ENCODE peak calls at places on chromosomes 5 and 9, in five cellular contexts. L is K562, H is HCT116, I is Panc1, B is upper lobe of left lung. U is an unnamed sample.

GRCh38 chr5:177475563-177476427 is 2.4 kb upstream of the DBN1 start:
- ATAC-seq in L (no peak), B (no peak), I (no peak), H (no peak), U (no peak)

GRCh38 chr9:126735482-126735881 is 69.4 kb upstream of the ZBTB43 start:
- ATAC-seq in L (no peak), B (no peak), H (no peak), I (no peak), U (no peak)

GRCh38 chr5:155136451-155136850 is 122.9 kb downstream of the KIF4B start:
- ATAC-seq in I (no peak), B (no peak), L (no peak), H (no peak), U (no peak)

GRCh38 chr9:17120203-17120602 is 14.6 kb upstream of the CNTLN start:
- ATAC-seq in H (no peak), L (no peak), B (no peak), I (no peak), U (no peak)

GRCh38 chr5:133450311-133450710 is 162.0 kb downstream of the FSTL4 start:
- ATAC-seq in H (no peak), I (no peak), B (no peak), L (no peak), U (no peak)

GRCh38 chr5:68395844-68396523 is 180.4 kb downstream of the PIK3R1 start:
- ATAC-seq in B (no peak), H (no peak), I (no peak), L (peak; percentile 32), U (no peak)

GRCh38 chr5:120366047-120366446 is 98.1 kb upstream of the PRR16 start:
- ATAC-seq in H (no peak), L (peak; percentile 64), B (no peak), I (no peak), U (no peak)

GRCh38 chr5:79872309-79872708 is 118.8 kb downstream of the MTX3 start:
- ATAC-seq in H (no peak), I (no peak), L (no peak), B (peak; percentile 39), U (no peak)

GRCh38 chr5:141521244-141521781 is 32.4 kb downstream of the PCDHGC5 start:
- ATAC-seq in B (peak; percentile 83), H (peak; percentile 84), I (peak; percentile 89), L (peak; percentile 15), U (peak; percentile 54)

GRCh38 chr9:504921-505821 is 290.5 kb downstream of the DOCK8 start:
- ATAC-seq in I (peak; percentile 69), H (peak; percentile 46), B (peak; percentile 57), L (peak; percentile 14), U (peak; percentile 54)

GRCh38 chr5:28575368-28575767 is 1537.0 kb upstream of the CDH9 start:
- ATAC-seq in H (no peak), L (no peak), I (no peak), B (peak; percentile 19), U (no peak)

GRCh38 chr5:61969347-61969746 is 336.7 kb upstream of the KIF2A start:
- ATAC-seq in I (no peak), H (no peak), L (no peak), B (no peak), U (no peak)

GRCh38 chr9:16039988-16040761 is 487.3 kb downstream of the CCDC171 start:
- ATAC-seq in L (no peak), I (no peak), H (no peak), B (no peak), U (no peak)

GRCh38 chr5:34626036-34626435 is 30.1 kb upstream of the RAI14 start:
- ATAC-seq in H (no peak), L (no peak), B (no peak), I (no peak), U (no peak)

GRCh38 chr9:105258225-105258737 is 13.8 kb downstream of the SLC44A1 start:
- ATAC-seq in L (no peak), B (no peak), H (no peak), I (no peak), U (no peak)
- H3K4me1 ChIP-seq in L (no peaks in the 10 kb centered on the region), B (peaks cover 52% of the 10 kb centered on the region), H (no peaks in the 10 kb centered on the region), I (no peaks in the 10 kb centered on the region), U (peaks cover 2% of the 10 kb centered on the region)

DNA sequence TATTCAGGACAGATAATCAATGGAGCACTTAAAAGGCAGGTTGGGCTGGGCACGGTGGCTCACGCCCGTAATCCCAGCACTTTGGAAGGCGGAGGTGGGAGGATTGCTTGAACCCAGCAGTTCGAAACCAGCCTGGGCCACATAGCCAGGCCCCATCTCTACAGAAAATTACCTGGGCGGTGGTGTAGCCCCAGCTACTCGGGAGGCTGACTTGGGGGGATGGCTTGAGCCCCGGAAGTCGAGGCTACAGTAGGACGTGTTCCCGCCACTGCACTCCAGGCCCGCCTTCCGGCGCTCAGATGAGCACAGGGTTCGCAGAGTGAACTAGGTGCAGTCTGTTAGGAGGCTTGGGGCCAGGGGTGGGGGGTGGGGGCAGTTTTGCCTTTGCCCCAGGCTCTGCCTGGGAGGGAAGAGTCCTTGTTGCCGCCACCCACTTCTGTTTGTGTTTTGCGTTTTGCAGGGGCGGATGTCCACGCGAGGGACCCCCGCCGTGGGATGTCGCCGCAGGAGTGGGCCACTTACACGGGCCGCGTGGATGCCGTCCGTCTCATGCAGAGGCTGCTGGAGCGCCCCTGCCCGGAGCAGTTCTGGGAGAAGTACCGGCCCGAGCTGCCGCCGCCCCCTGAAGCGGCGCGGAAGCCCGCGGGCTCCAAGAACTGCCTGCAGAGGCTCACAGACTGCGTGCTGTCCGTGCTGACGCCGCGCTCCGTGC is 85.1 kb downstream of the ANKRD33B start:
- ATAC-seq in H (no peak), B (peak; percentile 14), I (no peak), L (no peak), U (no peak)
- H3K9me3 ChIP-seq in H (no peaks in the 10 kb centered on the region), B (no peaks in the 10 kb centered on the region), I (no peaks in the 10 kb centered on the region), L (no peaks in the 10 kb centered on the region), U (no peaks in the 10 kb centered on the region)

GRCh38 chr5:130135506-130135905 is 231.2 kb downstream of the CHSY3 start:
- ATAC-seq in I (no peak), H (no peak), B (peak; percentile 43), L (no peak), U (no peak)

GRCh38 chr5:130138406-130139060 is 234.3 kb downstream of the CHSY3 start:
- ATAC-seq in L (no peak), B (no peak), I (no peak), H (no peak), U (no peak)

GRCh38 chr5:130141689-130142320 is 237.5 kb downstream of the CHSY3 start:
- ATAC-seq in I (no peak), L (no peak), H (peak; percentile 80), B (no peak), U (no peak)

GRCh38 chr5:130136300-130136699 is 232.0 kb downstream of the CHSY3 start:
- ATAC-seq in L (no peak), I (no peak), H (no peak), B (peak; percentile 41), U (no peak)
- TF ChIP-seq POLR2AphosphoS5 in L (no peak), I (no peak), H (no peak), B (no peak), U (no peak)

GRCh38 chr9:129500166-129500862 is 120.6 kb downstream of the C9orf50 start:
- ATAC-seq in H (no peak), L (no peak), B (peak; percentile 20), I (no peak), U (no peak)

GRCh38 chr9:129497837-129498450 is 123.0 kb downstream of the C9orf50 start:
- ATAC-seq in I (no peak), L (no peak), B (no peak), H (no peak), U (no peak)

GRCh38 chr9:129498451-129499376 is 122.2 kb downstream of the C9orf50 start:
- ATAC-seq in I (no peak), B (no peak), H (no peak), L (no peak), U (no peak)

GRCh38 chr9:129501771-129502324 is 119.1 kb downstream of the C9orf50 start:
- ATAC-seq in H (no peak), B (no peak), I (no peak), L (no peak), U (no peak)

DNA sequence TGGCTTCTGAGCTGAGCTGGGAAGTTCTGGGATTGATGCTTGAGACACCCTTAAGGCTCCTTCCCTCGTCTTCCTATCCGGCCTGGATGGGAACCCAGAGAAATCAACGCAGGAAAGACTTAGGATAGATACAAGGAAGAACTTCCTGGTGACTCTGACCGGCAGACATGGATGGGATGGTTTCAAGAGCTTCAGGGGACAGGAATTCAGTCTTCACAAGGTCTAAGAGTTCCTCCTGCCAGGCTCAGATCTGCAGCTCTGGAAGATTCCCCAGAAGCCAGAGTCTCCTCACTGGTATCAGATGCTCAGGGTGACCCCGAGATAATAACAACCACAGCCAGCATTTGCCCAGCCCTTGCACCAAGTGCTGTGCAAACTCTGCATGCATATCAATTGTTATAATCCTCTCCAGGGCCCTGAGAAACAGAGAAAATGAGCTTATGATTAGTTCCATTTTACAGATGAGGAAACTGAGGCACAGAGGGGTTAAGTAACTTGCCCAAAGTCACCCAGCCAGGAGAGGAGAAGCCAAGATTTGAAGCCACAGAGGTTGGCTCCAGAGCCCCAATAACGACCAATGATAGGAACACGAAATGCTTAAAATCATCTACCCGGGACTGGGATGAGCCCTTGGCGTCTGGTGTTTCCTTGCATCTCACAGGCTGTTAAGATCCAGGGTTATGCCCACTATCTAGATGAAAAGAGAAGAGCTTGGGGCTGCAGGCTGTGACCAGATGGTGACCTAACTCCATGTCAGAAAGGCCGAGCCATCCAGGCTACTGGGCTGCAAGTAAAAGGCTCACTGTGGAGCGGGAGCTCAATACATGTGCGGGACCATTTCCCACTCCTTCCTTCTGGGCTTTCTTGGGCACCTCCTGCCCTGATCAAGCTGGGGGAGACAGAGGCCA is 119.8 kb downstream of the C9orf50 start:
- ATAC-seq in B (no peak), L (no peak), H (no peak), I (no peak), U (no peak)
- H3K4me1 ChIP-seq in B (peaks cover 42% of the 10 kb centered on the region), L (peaks cover 12% of the 10 kb centered on the region), H (peaks cover 83% of the 10 kb centered on the region), I (peaks cover 50% of the 10 kb centered on the region), U (peaks cover 38% of the 10 kb centered on the region)

GRCh38 chr9:129363216-129363873 is 185.3 kb upstream of the IER5L start:
- ATAC-seq in L (no peak), H (no peak), I (no peak), B (no peak), U (no peak)

GRCh38 chr9:129368458-129368978 is 190.5 kb upstream of the IER5L start:
- ATAC-seq in B (no peak), H (no peak), I (no peak), L (no peak), U (no peak)

GRCh38 chr9:129365196-129365595 is 187.1 kb upstream of the IER5L start:
- ATAC-seq in L (no peak), I (no peak), B (no peak), H (no peak), U (no peak)

GRCh38 chr9:129370770-129371169 is 192.7 kb upstream of the IER5L start:
- ATAC-seq in H (no peak), B (no peak), I (no peak), L (no peak), U (no peak)

GRCh38 chr9:129367287-129367686 is 189.2 kb upstream of the IER5L start:
- ATAC-seq in B (no peak), L (no peak), I (no peak), H (no peak), U (no peak)
- H3K9me3 ChIP-seq in B (peaks cover 8% of the 10 kb centered on the region), L (no peaks in the 10 kb centered on the region), I (peaks cover 3% of the 10 kb centered on the region), H (no peaks in the 10 kb centered on the region), U (no peaks in the 10 kb centered on the region)